ENCODE peak calls at places on chromosomes 3 and 15, in five cellular contexts. M is naive thymus-derived CD4-positive, alpha-beta T cell; K is GM23338; Q is esophagus squamous epithelium; E is neuronal stem cell. U is an unnamed sample.

GRCh38 chr3:5768546-5768945 is 581.0 kb downstream of the EDEM1 start:
- DNase-seq in K (no peak), E (no peak), Q (no peak), M (no peak), U (no peak)

GRCh38 chr3:18580268-18580667 is 155.1 kb upstream of the SATB1 start:
- DNase-seq in K (no peak), E (no peak), M (peak), Q (no peak), U (no peak)

GRCh38 chr3:72745146-72745976 is 102.9 kb downstream of the SHQ1 start:
- DNase-seq in M (no peak), K (no peak), E (no peak), Q (no peak), U (no peak)

GRCh38 chr3:37086918-37087317 is 87.5 kb downstream of the LRRFIP2 start:
- DNase-seq in Q (no peak), M (no peak), E (no peak), K (no peak), U (no peak)

GRCh38 chr3:45026038-45026437 is at the start of gene CLEC3B:
- DNase-seq in Q (no peak), E (no peak), M (no peak), K (no peak), U (no peak)

GRCh38 chr15:51240066-51240465 is 98.3 kb downstream of the CYP19A1 start:
- DNase-seq in K (no peak), Q (no peak), M (no peak), E (no peak), U (peak)

GRCh38 chr15:90845201-90845949 is 23.0 kb upstream of the FURIN start:
- DNase-seq in E (no peak), M (no peak), Q (no peak), K (no peak), U (no peak)

GRCh38 chr3:134357261-134357913 is 16.9 kb downstream of the AMOTL2 start:
- DNase-seq in M (no peak), E (no peak), K (no peak), Q (no peak), U (no peak)

GRCh38 chr3:33636125-33636855 is 81.8 kb downstream of the CLASP2 start:
- DNase-seq in E (peak), K (peak), M (peak), Q (no peak), U (peak)

GRCh38 chr15:56180851-56181250 is 62.8 kb downstream of the RFX7 start:
- DNase-seq in E (no peak), K (no peak), Q (no peak), M (no peak), U (no peak)

GRCh38 chr15:67690936-67691335 is 134.4 kb upstream of the SKOR1 start:
- DNase-seq in Q (no peak), K (no peak), M (no peak), E (no peak), U (peak)

GRCh38 chr3:86056962-86057361 is 934.0 kb downstream of the VGLL3 start:
- DNase-seq in M (no peak), K (no peak), Q (no peak), E (no peak), U (no peak)

GRCh38 chr3:133547432-133548041 is 25.9 kb upstream of the CDV3 start:
- DNase-seq in K (peak), E (no peak), M (no peak), Q (no peak), U (peak)

GRCh38 chr3:68007621-68008226 is 353.3 kb upstream of the SUCLG2 start:
- DNase-seq in Q (no peak), K (peak), M (peak), E (peak), U (no peak)

GRCh38 chr3:144362126-144362525 is 390.5 kb downstream of the DIPK2A start:
- DNase-seq in E (no peak), Q (no peak), M (no peak), K (no peak), U (no peak)

GRCh38 chr3:51709675-51710074 is 2.8 kb downstream of the GRM2 start:
- DNase-seq in E (no peak), Q (no peak), M (no peak), K (no peak), U (no peak)

GRCh38 chr3:78848392-78849288 is 919.2 kb downstream of the ROBO1 start:
- DNase-seq in K (no peak), Q (no peak), E (no peak), M (no peak), U (no peak)

GRCh38 chr15:84588053-84588874 is 12.5 kb upstream of the ZSCAN2 start:
- DNase-seq in E (peak), Q (peak), K (peak), M (peak), U (peak)

GRCh38 chr15:27601239-27601942 is 497.7 kb downstream of the OCA2 start:
- DNase-seq in M (no peak), Q (no peak), K (no peak), E (no peak), U (peak)

GRCh38 chr3:125045965-125046364 is 9.8 kb downstream of the HEG1 start:
- DNase-seq in Q (no peak), E (no peak), M (no peak), K (no peak), U (no peak)

GRCh38 chr3:188198760-188199327 is 44.9 kb downstream of the LPP start:
- DNase-seq in M (no peak), E (no peak), Q (no peak), K (no peak), U (no peak)

GRCh38 chr3:105806361-105806760 is 62.5 kb downstream of the CBLB start:
- DNase-seq in M (no peak), Q (no peak), K (no peak), E (no peak), U (no peak)

DNA sequence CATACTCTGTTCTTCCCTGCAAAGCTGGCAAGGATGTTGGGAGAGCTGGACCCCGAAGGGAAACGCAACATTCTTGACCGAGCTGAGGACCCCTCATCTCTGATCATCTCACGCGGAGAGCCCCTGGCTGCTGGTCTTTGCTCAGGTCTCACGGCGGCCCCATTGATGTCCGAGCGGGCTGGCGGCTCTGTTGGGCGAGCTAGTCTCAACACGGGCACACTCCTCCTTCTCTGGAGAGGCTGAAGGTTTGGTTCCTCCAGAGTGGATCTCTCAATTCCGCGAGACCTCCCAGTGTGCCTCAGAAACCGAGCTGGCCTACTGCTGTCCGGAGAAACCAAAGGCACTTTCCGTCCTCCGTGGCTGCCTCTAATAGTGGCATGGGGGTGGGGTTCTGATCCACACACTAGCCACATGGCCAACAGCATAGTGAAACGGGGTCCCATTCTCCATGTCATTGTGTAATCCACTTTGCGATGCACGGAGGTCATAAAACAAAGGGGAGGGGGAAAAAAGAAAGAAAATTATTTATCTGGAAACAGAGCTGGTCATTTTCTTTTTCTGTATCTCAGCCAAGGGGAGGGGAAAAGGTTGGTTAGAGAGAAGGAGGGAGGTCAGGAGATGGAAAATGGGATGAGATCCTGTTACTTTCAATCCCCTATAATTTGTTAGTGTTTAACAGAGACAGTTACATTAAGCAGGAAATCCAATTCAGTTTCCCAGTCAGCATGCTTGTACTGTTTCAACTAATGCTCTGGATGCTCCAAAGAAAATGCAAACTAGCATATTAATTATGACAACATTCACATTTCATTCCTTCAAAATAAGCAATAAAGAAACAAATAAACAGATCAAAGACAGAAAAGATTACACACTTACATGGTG is 1.3 kb downstream of the CCDC80 start:
- DNase-seq in E (no peak), M (no peak), Q (no peak), K (no peak), U (no peak)
- H3K27ac ChIP-seq in E (peak), M (no peak), Q (peak), K (no peak), U (no peak)

GRCh38 chr3:186236357-186237020 is 125.5 kb downstream of the DGKG start:
- DNase-seq in K (no peak), Q (no peak), E (no peak), M (no peak), U (no peak)
- H3K27ac ChIP-seq in K (no peak), Q (no peak), E (no peak), M (no peak), U (no peak)

DNA sequence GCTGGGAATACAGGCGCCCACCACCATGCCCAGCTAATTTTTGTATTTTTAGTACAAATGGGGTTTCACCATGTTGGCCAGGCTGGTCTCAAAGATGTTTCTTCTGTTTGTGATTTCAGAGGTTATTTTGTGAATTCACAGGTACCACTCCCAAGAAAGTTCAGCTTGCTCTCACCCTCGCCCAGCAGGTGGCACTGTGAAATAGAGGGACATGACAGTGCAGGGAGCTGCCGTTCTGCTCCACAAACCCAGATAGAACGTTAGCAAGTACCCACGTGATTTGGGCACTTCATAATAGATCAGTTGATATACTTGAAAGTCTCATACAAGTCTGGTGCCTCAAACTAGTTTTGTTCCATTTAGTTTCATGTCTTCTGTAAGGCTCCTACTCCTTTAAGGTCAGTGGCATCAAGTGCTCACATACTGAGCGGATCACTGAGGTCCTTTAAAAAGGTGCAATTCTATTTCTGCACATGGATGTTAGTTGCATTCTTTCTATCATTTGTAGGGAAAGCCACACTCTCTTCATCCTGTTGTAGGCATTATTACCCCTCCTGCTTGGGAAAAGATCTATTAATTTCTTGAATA is 45.4 kb downstream of the FILIP1L start:
- DNase-seq in E (peak), Q (peak), K (peak), M (peak), U (peak)
- H3K27ac ChIP-seq in E (no peak), Q (no peak), K (no peak), M (no peak), U (no peak)

GRCh38 chr15:62165029-62165792 is at the start of gene C2CD4B:
- DNase-seq in M (no peak), E (peak), K (peak), Q (no peak), U (no peak)

GRCh38 chr15:62163397-62163796 is 1.7 kb downstream of the C2CD4B start:
- DNase-seq in M (no peak), E (no peak), Q (no peak), K (no peak), U (no peak)

GRCh38 chr15:62163847-62164499 is 1.1 kb downstream of the C2CD4B start:
- DNase-seq in E (peak), Q (no peak), K (peak), M (no peak), U (no peak)

GRCh38 chr15:62165793-62166380 is 802 bp upstream of the C2CD4B start:
- DNase-seq in E (no peak), M (no peak), K (peak), Q (no peak), U (no peak)

DNA sequence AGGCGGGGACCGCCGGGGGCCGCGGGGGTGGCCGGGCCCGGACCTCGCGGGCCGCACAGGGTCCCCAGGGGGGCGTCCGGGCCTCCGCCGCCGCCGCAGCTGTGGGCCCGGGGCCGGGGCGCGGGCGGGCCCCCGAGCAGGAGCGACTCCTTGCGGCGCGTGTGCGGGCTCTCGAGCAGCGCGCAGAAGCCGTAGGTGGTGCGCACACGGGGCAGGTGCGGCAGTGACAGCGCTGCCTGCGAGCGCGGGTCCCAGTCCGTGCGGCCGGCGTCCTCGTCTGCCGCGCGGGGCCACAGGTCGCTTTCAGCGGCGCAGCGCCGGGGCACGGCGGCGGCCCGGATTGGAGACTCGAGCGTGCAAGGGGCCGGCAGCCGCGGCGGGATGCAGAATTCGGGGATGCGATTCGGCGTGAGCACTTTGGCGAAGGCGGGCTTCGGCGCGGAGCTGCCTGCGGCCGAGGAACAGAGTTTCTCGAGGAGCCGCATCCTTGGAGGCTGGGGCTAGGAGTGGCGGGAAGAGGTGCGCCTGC is 521 bp downstream of the C2CD4B start:
- DNase-seq in M (no peak), E (peak), Q (no peak), K (peak), U (peak)
- H3K27ac ChIP-seq in M (no peak), E (no peak), Q (peak), K (no peak), U (no peak)

GRCh38 chr3:50584391-50584790 is 15.1 kb downstream of the HEMK1 start:
- DNase-seq in E (no peak), Q (no peak), K (peak), M (no peak), U (no peak)
- H3K27ac ChIP-seq in E (no peak), Q (no peak), K (peak), M (no peak), U (no peak)

GRCh38 chr3:48503406-48504050 is 446 bp downstream of the SHISA5 start:
- DNase-seq in M (no peak), E (peak), K (peak), Q (no peak), U (no peak)
- H3K27ac ChIP-seq in M (peak), E (peak), K (no peak), Q (peak), U (no peak)

DNA sequence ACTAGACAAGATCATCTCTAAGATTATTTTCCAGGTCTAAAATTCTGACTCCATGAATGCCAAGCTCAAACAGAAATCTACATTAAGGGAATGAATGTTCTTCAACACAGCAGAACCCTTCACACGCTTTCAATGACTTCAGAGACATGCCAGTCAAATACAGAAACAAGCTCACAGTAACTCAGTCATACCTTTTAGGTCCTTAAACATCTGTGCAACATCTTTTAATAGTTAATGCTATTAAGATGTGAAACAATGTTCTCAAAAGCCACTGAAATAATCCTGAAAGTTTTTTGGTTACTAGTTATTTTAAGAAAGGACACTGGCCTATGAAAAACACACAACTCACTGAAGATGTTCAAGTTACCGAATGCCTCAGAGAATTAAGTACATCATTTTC is 2.5 kb downstream of the DLG1 start:
- DNase-seq in K (no peak), Q (no peak), M (no peak), E (no peak), U (peak)
- H3K27ac ChIP-seq in K (no peak), Q (no peak), M (no peak), E (no peak), U (no peak)

GRCh38 chr15:93196136-93196670 is 107.2 kb upstream of the RGMA start:
- DNase-seq in K (no peak), E (no peak), Q (no peak), M (no peak), U (no peak)
- H3K27ac ChIP-seq in K (no peak), E (no peak), Q (no peak), M (no peak), U (no peak)

GRCh38 chr3:104768886-104769285 is 597.8 kb upstream of the ALCAM start:
- DNase-seq in K (no peak), E (no peak), M (no peak), Q (no peak), U (no peak)

GRCh38 chr3:104763007-104763406 is 603.7 kb upstream of the ALCAM start:
- DNase-seq in E (peak), M (no peak), Q (no peak), K (peak), U (no peak)

GRCh38 chr3:104764499-104764898 is 602.2 kb upstream of the ALCAM start:
- DNase-seq in Q (no peak), M (no peak), K (no peak), E (no peak), U (no peak)
- H3K27ac ChIP-seq in Q (no peak), M (no peak), K (no peak), E (no peak), U (no peak)

GRCh38 chr15:101684384-101684783 is 32.2 kb upstream of the TM2D3 start:
- DNase-seq in E (no peak), Q (no peak), M (no peak), K (no peak), U (no peak)
- H3K27ac ChIP-seq in E (no peak), Q (no peak), M (no peak), K (no peak), U (no peak)